ENCODE peak calls at places on chromosomes 4 and X, in eight cellular contexts. U is GM03348, I is T1000, B is AG10803, C is A549, Z is NCI-H774, N is ELR, R is ELF-1. J is an unnamed sample.

GRCh38 chr4:7418131-7418943 is 16.4 kb downstream of the PSAPL1 start:
- DNase-seq in U (no peak), I (no peak), B (no peak), C (no peak), Z (no peak), N (no peak), R (no peak), J (no peak)

GRCh38 chrX:41634284-41634683 is 54.5 kb upstream of the GPR34 start:
- DNase-seq in U (no peak), I (no peak), B (no peak), C (no peak), Z (no peak), N (no peak), R (no peak), J (no peak)

GRCh38 chr4:4852591-4853362 is 6.7 kb upstream of the MSX1 start:
- DNase-seq in U (peak; percentile 86), I (peak; percentile 58), B (peak; percentile 80), C (no peak), Z (no peak), N (peak; percentile 73), R (peak; percentile 94), J (no peak)

GRCh38 chr4:121943941-121944340 is 7.9 kb downstream of the TRPC3 start:
- DNase-seq in U (no peak), I (no peak), B (no peak), C (no peak), Z (no peak), N (peak; percentile 23), R (peak; percentile 58), J (no peak)

GRCh38 chr4:53116959-53117358 is 248.9 kb downstream of the SCFD2 start:
- DNase-seq in U (no peak), I (no peak), B (peak; percentile 65), C (no peak), Z (no peak), N (no peak), R (no peak), J (no peak)

GRCh38 chr4:2927016-2927695 is 36.0 kb downstream of the NOP14 start:
- DNase-seq in U (no peak), I (no peak), B (no peak), C (no peak), Z (no peak), N (no peak), R (no peak), J (no peak)

GRCh38 chr4:3836802-3837601 is 70.8 kb downstream of the ADRA2C start:
- DNase-seq in U (no peak), I (no peak), B (no peak), C (no peak), Z (no peak), N (peak; percentile 36), R (peak; percentile 95), J (no peak)

GRCh38 chr4:22434895-22435294 is 81.0 kb downstream of the ADGRA3 start:
- DNase-seq in U (peak; percentile 8), I (no peak), B (peak; percentile 36), C (no peak), Z (no peak), N (peak; percentile 44), R (peak; percentile 60), J (no peak)

J was measured in GM12878.